ENCODE peak calls at places on chromosome 1, in seven cellular contexts. S is Caco-2, M is NCI-H1105 treated with DMSO at 0.1 percent for 48 hours, W is adrenal gland, D is prostate gland, E is bronchial epithelial cell, G is NCI-H1092 treated with DMSO at 0.1 percent for 48 hours. N is an unnamed sample.

GRCh38 chr1:28976254-28976653 is 61.9 kb downstream of the EPB41 start:
- DNase-seq in W (no peak), E (no peak), S (no peak), M (no peak), G (no peak), D (no peak), N (no peak)

GRCh38 chr1:17654519-17654918 is 100.6 kb upstream of the ACTL8 start:
- DNase-seq in G (no peak), W (no peak), S (no peak), M (no peak), E (no peak), D (no peak), N (no peak)

GRCh38 chr1:64911326-64911725 is 55.0 kb downstream of the JAK1 start:
- DNase-seq in W (no peak), M (no peak), D (no peak), S (no peak), G (no peak), E (no peak), N (no peak)

GRCh38 chr1:197618065-197618464 is 157.2 kb downstream of the DENND1B start:
- DNase-seq in M (peak), G (no peak), S (no peak), D (no peak), E (no peak), W (no peak), N (peak)

GRCh38 chr1:165635823-165636222 is 4.8 kb downstream of the MGST3 start:
- DNase-seq in G (no peak), S (no peak), M (no peak), D (no peak), W (no peak), E (no peak), N (no peak)

GRCh38 chr1:66542811-66543767 is 9.1 kb downstream of the SGIP1 start:
- DNase-seq in D (peak), W (peak), E (no peak), G (peak), M (peak), S (peak), N (peak)

GRCh38 chr1:158371188-158371953 is 17.7 kb downstream of the CD1E start:
- DNase-seq in E (peak), D (no peak), W (no peak), G (no peak), S (no peak), M (no peak), N (no peak)

GRCh38 chr1:17097125-17097524 is 22.1 kb downstream of the PADI2 start:
- DNase-seq in W (no peak), S (no peak), D (no peak), G (no peak), E (no peak), M (no peak), N (no peak)

GRCh38 chr1:222284466-222284865 is 263.4 kb downstream of the HHIPL2 start:
- DNase-seq in E (no peak), D (no peak), G (no peak), W (no peak), S (no peak), M (no peak), N (no peak)